ENCODE peak calls at places on chromosomes 5 and 9, in five cellular contexts. F is H9, C is H1, D is mesenchymal stem cell, P is neuronal stem cell. G is an unnamed sample.

GRCh38 chr9:73116030-73116429 is 35.6 kb upstream of the ANXA1 start:
- DNase-seq in P (no peak), C (no peak), D (peak), F (no peak), G (no peak)

GRCh38 chr9:104025109-104025508 is 69.0 kb upstream of the SMC2 start:
- DNase-seq in F (no peak), D (no peak), P (no peak), C (no peak), G (no peak)

GRCh38 chr5:8550921-8551320 is 682.0 kb downstream of the MTRR start:
- DNase-seq in C (no peak), F (no peak), P (no peak), D (no peak), G (no peak)

GRCh38 chr5:77322406-77322805 is 111.9 kb downstream of the PDE8B start:
- DNase-seq in F (peak), D (no peak), C (no peak), P (no peak), G (no peak)

GRCh38 chr9:27276182-27277030 is 20.5 kb downstream of the EQTN start:
- DNase-seq in P (peak), F (no peak), C (no peak), D (peak), G (no peak)

GRCh38 chr5:34522599-34523381 is 133.3 kb upstream of the RAI14 start:
- DNase-seq in F (peak), D (peak), C (peak), P (peak), G (peak)

GRCh38 chr5:150573216-150573615 is 65.3 kb downstream of the NDST1 start:
- DNase-seq in P (no peak), C (no peak), D (no peak), F (no peak), G (no peak)

GRCh38 chr5:125044491-125045282 is 298.2 kb upstream of the ZNF608 start:
- DNase-seq in D (peak), C (no peak), F (no peak), P (no peak), G (peak)

GRCh38 chr9:20623021-20623747 is 885 bp upstream of the MLLT3 start:
- DNase-seq in P (peak), C (peak), D (peak), F (no peak), G (no peak)

GRCh38 chr5:72096602-72097205 is 10.6 kb upstream of the MAP1B start:
- DNase-seq in D (peak), F (no peak), C (no peak), P (no peak), G (no peak)

GRCh38 chr5:14200312-14200990 is 57.3 kb downstream of the TRIO start:
- DNase-seq in F (no peak), P (no peak), D (no peak), C (no peak), G (no peak)

GRCh38 chr5:61658592-61659008 is 326.5 kb downstream of the ZSWIM6 start:
- DNase-seq in P (peak), C (peak), F (peak), D (peak), G (peak)

GRCh38 chr9:116605904-116606341 is 81.2 kb upstream of the TRIM32 start:
- DNase-seq in C (no peak), D (no peak), P (no peak), F (no peak), G (no peak)

GRCh38 chr9:35488019-35488418 is 1.9 kb upstream of the RUSC2 start:
- DNase-seq in D (no peak), F (no peak), P (no peak), C (no peak), G (no peak)

GRCh38 chr9:124006448-124007156 is 5.0 kb upstream of the LHX2 start:
- DNase-seq in C (no peak), P (peak), D (no peak), F (no peak), G (no peak)

GRCh38 chr5:137310051-137310730 is 188.9 kb downstream of the SPOCK1 start:
- DNase-seq in C (no peak), D (peak), P (no peak), F (no peak), G (peak)

GRCh38 chr5:151037561-151038291 is 17.3 kb downstream of the GPX3 start:
- DNase-seq in F (no peak), C (no peak), D (peak), P (no peak), G (peak)

GRCh38 chr5:9387879-9388278 is 158.0 kb downstream of the SEMA5A start:
- DNase-seq in D (no peak), C (no peak), P (no peak), F (no peak), G (no peak)

GRCh38 chr9:108786756-108787663 is 68.8 kb downstream of the ACTL7B start:
- DNase-seq in D (peak), P (no peak), C (no peak), F (no peak), G (no peak)

GRCh38 chr5:126805108-126805507 is 28.2 kb downstream of the LMNB1 start:
- DNase-seq in D (no peak), C (no peak), F (no peak), P (no peak), G (no peak)

GRCh38 chr9:69122391-69123141 is 51.5 kb upstream of the TJP2 start:
- DNase-seq in F (peak), P (peak), C (no peak), D (peak), G (peak)

GRCh38 chr5:36398137-36398536 is 96.4 kb upstream of the RANBP3L start:
- DNase-seq in C (no peak), F (no peak), D (peak), P (peak), G (peak)

GRCh38 chr5:133873936-133874585 is 94.4 kb downstream of the C5orf15 start:
- DNase-seq in C (no peak), F (no peak), D (peak), P (no peak), G (no peak)

GRCh38 chr5:173321886-173322285 is 6.3 kb downstream of the STC2 start:
- DNase-seq in P (no peak), F (no peak), D (peak), C (no peak), G (no peak)

GRCh38 chr5:61790678-61791077 is 458.6 kb downstream of the ZSWIM6 start:
- DNase-seq in C (no peak), P (no peak), F (no peak), D (no peak), G (peak)

GRCh38 chr5:81212211-81212687 is 20.9 kb upstream of the CKMT2 start:
- DNase-seq in F (no peak), D (no peak), C (no peak), P (no peak), G (no peak)

GRCh38 chr5:78543292-78543691 is 105.3 kb downstream of the LHFPL2 start:
- DNase-seq in P (no peak), C (no peak), F (peak), D (no peak), G (no peak)

GRCh38 chr5:154575869-154576806 is 98.1 kb upstream of the HAND1 start:
- DNase-seq in F (no peak), C (no peak), P (no peak), D (no peak), G (no peak)

GRCh38 chr9:38371495-38371894 is 21.0 kb upstream of the ALDH1B1 start:
- DNase-seq in F (no peak), C (no peak), P (no peak), D (no peak), G (peak)

GRCh38 chr9:131672451-131672850 is 67.4 kb downstream of the RAPGEF1 start:
- DNase-seq in D (no peak), P (no peak), C (no peak), F (no peak), G (no peak)

GRCh38 chr9:132670359-132670815 is at the start of gene GTF3C4:
- DNase-seq in D (peak), P (peak), F (no peak), C (peak), G (peak)

GRCh38 chr9:84592918-84593317 is 76.6 kb upstream of the NTRK2 start:
- DNase-seq in D (no peak), P (no peak), C (no peak), F (no peak), G (no peak)
- H2BK12ac ChIP-seq in D (no peak), P (no peak), C (no peak), F (no peak), G (no peak)

GRCh38 chr9:91758491-91758981 is 191.5 kb downstream of the ROR2 start:
- DNase-seq in D (peak), C (peak), P (peak), F (peak), G (peak)
- H2BK12ac ChIP-seq in D (no peak), C (no peak), P (no peak), F (no peak), G (no peak)

GRCh38 chr9:112969730-112970129 is 42.3 kb downstream of the ZNF883 start:
- DNase-seq in C (no peak), F (no peak), P (no peak), D (no peak), G (no peak)

GRCh38 chr9:112971415-112971814 is 40.6 kb downstream of the ZNF883 start:
- DNase-seq in F (peak), P (no peak), C (peak), D (no peak), G (peak)

GRCh38 chr9:112970939-112971338 is 41.1 kb downstream of the ZNF883 start:
- DNase-seq in F (no peak), D (peak), P (no peak), C (no peak), G (no peak)
- H2BK12ac ChIP-seq in F (no peak), D (no peak), P (no peak), C (no peak), G (no peak)

GRCh38 chr9:133887540-133888047 is 104.5 kb downstream of the VAV2 start:
- DNase-seq in P (no peak), C (peak), D (no peak), F (no peak), G (no peak)
- H2BK12ac ChIP-seq in P (peak), C (peak), D (peak), F (no peak), G (peak)

DNA sequence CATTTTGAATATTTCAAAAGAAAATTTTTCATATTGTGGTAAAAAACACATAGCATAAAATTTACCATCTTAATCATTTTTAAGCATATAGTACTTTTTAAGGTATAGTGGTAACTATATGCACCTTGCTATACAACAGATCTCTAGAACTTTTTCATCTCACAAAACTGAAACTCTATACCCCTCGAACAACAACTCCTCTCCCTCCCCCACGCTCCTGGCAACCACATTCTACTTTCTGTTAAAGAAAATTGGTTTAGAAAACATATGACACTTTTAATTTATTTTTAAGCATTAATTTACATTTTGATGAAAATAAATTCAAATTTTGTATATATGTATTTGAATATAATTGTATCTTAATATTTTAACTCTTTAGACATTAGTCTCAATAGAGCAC is 147.2 kb upstream of the EFNA5 start:
- DNase-seq in P (no peak), D (no peak), F (no peak), C (no peak), G (no peak)
- H2BK12ac ChIP-seq in P (no peak), D (no peak), F (no peak), C (no peak), G (no peak)

G was measured in trophoblast cell.